ENCODE peak calls at places on chromosomes 13 and 19, in nine cellular contexts. S, O, V, C, B, G, M, X and A are unnamed samples.

GRCh38 chr19:7871530-7872305 is 2.5 kb downstream of the PRR36 start:
- DNase-seq in C (peak), S (peak), X (peak), O (peak), B (peak), V (no peak), M (peak), G (peak), A (peak)

GRCh38 chr13:83498486-83499190 is 383.6 kb downstream of the SLITRK1 start:
- DNase-seq in M (no peak), C (no peak), O (no peak), X (no peak), S (no peak), V (no peak), B (peak), G (no peak), A (no peak)

GRCh38 chr19:43469160-43469480 is 3.7 kb upstream of the LYPD3 start:
- DNase-seq in G (no peak), C (no peak), V (no peak), S (no peak), X (no peak), B (no peak), M (no peak), O (no peak), A (no peak)

GRCh38 chr19:8593931-8594330 is 16.6 kb downstream of the ADAMTS10 start:
- DNase-seq in S (no peak), V (no peak), O (no peak), B (no peak), X (no peak), C (no peak), M (no peak), G (no peak), A (no peak)

GRCh38 chr13:40292108-40292507 is 374.3 kb downstream of the FOXO1 start:
- DNase-seq in G (peak), S (no peak), O (no peak), X (no peak), M (no peak), C (no peak), V (peak), B (no peak), A (no peak)

GRCh38 chr19:51345076-51345620 is 3.2 kb upstream of the VSIG10L start:
- DNase-seq in S (no peak), M (no peak), B (no peak), V (no peak), X (no peak), G (no peak), C (no peak), O (no peak), A (no peak)

GRCh38 chr13:44335463-44335862 is 38.2 kb upstream of the SERP2 start:
- DNase-seq in B (no peak), G (no peak), V (peak), M (no peak), X (no peak), S (no peak), O (no peak), C (no peak), A (peak)

GRCh38 chr19:45972081-45972943 is 1.4 kb downstream of the NOVA2 start:
- DNase-seq in V (no peak), O (no peak), C (no peak), X (no peak), B (no peak), M (no peak), G (peak), S (no peak), A (no peak)

GRCh38 chr19:35276706-35277281 is 5.5 kb upstream of the HAMP start:
- DNase-seq in V (no peak), G (no peak), M (no peak), O (no peak), B (no peak), S (no peak), C (no peak), X (no peak), A (no peak)

GRCh38 chr13:97130201-97130600 is 91.9 kb upstream of the MBNL2 start:
- DNase-seq in G (no peak), O (no peak), B (no peak), M (no peak), S (no peak), X (no peak), V (no peak), C (no peak), A (no peak)

GRCh38 chr13:110637747-110638146 is 22.4 kb downstream of the NAXD start:
- DNase-seq in G (no peak), X (no peak), V (no peak), S (no peak), C (no peak), M (no peak), O (no peak), B (no peak), A (no peak)

GRCh38 chr13:112450118-112450517 is 74.0 kb downstream of the SPACA7 start:
- DNase-seq in B (no peak), O (no peak), G (no peak), X (no peak), S (no peak), C (no peak), M (no peak), V (no peak), A (no peak)

GRCh38 chr19:8526345-8527062 is 12.5 kb upstream of the ZNF414 start:
- DNase-seq in G (peak), B (peak), O (peak), C (peak), X (peak), V (peak), S (peak), M (peak), A (no peak)

GRCh38 chr19:54431255-54431838 is 16.1 kb downstream of the TTYH1 start:
- DNase-seq in S (no peak), O (peak), G (peak), B (no peak), V (no peak), M (peak), C (peak), X (peak), A (no peak)

GRCh38 chr19:18397242-18398202 is at the start of gene LRRC25:
- DNase-seq in B (no peak), O (no peak), C (no peak), X (peak), M (no peak), G (peak), V (no peak), S (no peak), A (no peak)

GRCh38 chr13:76672422-76672821 is 213.8 kb downstream of the KCTD12 start:
- DNase-seq in M (peak), X (no peak), V (no peak), B (no peak), S (no peak), G (no peak), O (no peak), C (no peak), A (peak)

GRCh38 chr19:46533085-46534081 is 37.7 kb upstream of the PNMA8B start:
- DNase-seq in O (no peak), M (no peak), C (no peak), B (no peak), G (no peak), V (no peak), X (no peak), S (no peak), A (no peak)

GRCh38 chr13:95137096-95137495 is 164.2 kb downstream of the ABCC4 start:
- DNase-seq in G (no peak), V (peak), M (no peak), S (no peak), X (no peak), C (no peak), O (no peak), B (no peak), A (no peak)

GRCh38 chr13:22103046-22103445 is 432.2 kb downstream of the FGF9 start:
- DNase-seq in O (no peak), M (no peak), B (no peak), C (no peak), X (no peak), S (no peak), V (no peak), G (no peak), A (no peak)

GRCh38 chr19:41588497-41589209 is 12.7 kb downstream of the CEACAM21 start:
- DNase-seq in B (peak), M (no peak), G (no peak), V (peak), S (no peak), X (no peak), O (no peak), C (no peak), A (no peak)

GRCh38 chr13:22194106-22194810 is 523.4 kb downstream of the FGF9 start:
- DNase-seq in M (peak), C (no peak), S (no peak), X (no peak), B (no peak), V (peak), O (no peak), G (peak), A (no peak)

GRCh38 chr13:114069376-114070097 is 62.9 kb downstream of the RASA3 start:
- DNase-seq in M (peak), O (no peak), S (peak), X (peak), V (no peak), B (no peak), C (peak), G (no peak), A (no peak)

GRCh38 chr19:55158848-55159793 is 1.6 kb upstream of the TNNI3 start:
- DNase-seq in M (peak), B (peak), X (no peak), S (no peak), C (no peak), G (peak), V (no peak), O (no peak), A (peak)

GRCh38 chr19:10372698-10373097 is 7.7 kb downstream of the TYK2 start:
- DNase-seq in O (no peak), X (no peak), S (no peak), B (no peak), G (no peak), C (no peak), V (no peak), M (no peak), A (no peak)

GRCh38 chr13:98108330-98108729 is 34.6 kb upstream of the FARP1 start:
- DNase-seq in O (no peak), B (no peak), V (no peak), C (no peak), X (no peak), M (no peak), S (no peak), G (no peak), A (no peak)

GRCh38 chr13:107211073-107211472 is 643.1 kb upstream of the ARGLU1 start:
- DNase-seq in O (peak), C (peak), B (peak), V (no peak), X (peak), S (peak), M (peak), G (peak), A (peak)

GRCh38 chr19:51478381-51479285 is at the start of gene CEACAM18:
- DNase-seq in M (no peak), X (no peak), G (no peak), C (no peak), V (no peak), O (no peak), B (no peak), S (peak), A (no peak)

GRCh38 chr19:10544242-10544752 is 593 bp downstream of the ATG4D start:
- DNase-seq in V (no peak), M (peak), O (no peak), G (peak), X (peak), S (peak), B (no peak), C (peak), A (peak)

GRCh38 chr19:49339364-49340068 is 4.3 kb downstream of the CD37 start:
- DNase-seq in V (peak), C (peak), G (peak), B (no peak), O (no peak), X (peak), S (peak), M (peak), A (no peak)
- TF ChIP-seq POLR2A in V (no peak), C (peak), G (peak), B (no peak), O (no peak), X (peak), S (no peak), M (peak), A (no peak)

DNA sequence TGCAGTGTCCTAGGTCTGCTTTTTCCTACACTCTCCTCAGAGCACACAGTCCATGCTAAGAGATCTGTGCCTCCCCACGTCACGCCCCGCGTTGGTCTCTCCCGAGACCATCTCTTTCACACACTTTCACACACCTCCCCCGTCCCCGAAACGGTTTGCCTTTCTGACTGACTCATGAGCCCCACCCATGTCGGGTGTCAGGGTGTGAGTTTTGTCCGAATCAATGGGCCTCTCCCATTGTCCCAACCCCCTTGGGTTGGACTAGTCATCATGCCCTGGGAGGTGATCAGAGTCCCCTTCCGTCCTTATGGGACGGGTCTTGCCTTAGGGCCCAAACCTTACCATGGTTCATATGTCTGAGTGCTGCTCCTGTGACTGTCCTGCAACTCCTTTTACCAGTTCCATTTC is 214.0 kb upstream of the HTR2A start:
- DNase-seq in B (no peak), G (no peak), S (no peak), O (no peak), M (no peak), V (no peak), X (no peak), C (no peak), A (no peak)
- TF ChIP-seq POLR2A in B (no peak), G (no peak), S (no peak), O (no peak), M (no peak), V (no peak), X (no peak), C (no peak), A (no peak)

GRCh38 chr13:42152495-42152894 is 104.0 kb downstream of the DGKH start:
- DNase-seq in S (no peak), O (no peak), B (no peak), G (no peak), M (no peak), C (no peak), V (no peak), X (no peak), A (no peak)
- TF ChIP-seq POLR2A in S (no peak), O (no peak), B (no peak), G (no peak), M (no peak), C (no peak), V (no peak), X (no peak), A (no peak)

GRCh38 chr19:39403331-39404312 is 3.0 kb upstream of the ZFP36 start:
- DNase-seq in M (peak), X (peak), B (peak), O (peak), V (peak), G (peak), S (peak), C (peak), A (peak)
- TF ChIP-seq POLR2A in M (peak), X (peak), B (no peak), O (peak), V (peak), G (peak), S (peak), C (peak), A (peak)

DNA sequence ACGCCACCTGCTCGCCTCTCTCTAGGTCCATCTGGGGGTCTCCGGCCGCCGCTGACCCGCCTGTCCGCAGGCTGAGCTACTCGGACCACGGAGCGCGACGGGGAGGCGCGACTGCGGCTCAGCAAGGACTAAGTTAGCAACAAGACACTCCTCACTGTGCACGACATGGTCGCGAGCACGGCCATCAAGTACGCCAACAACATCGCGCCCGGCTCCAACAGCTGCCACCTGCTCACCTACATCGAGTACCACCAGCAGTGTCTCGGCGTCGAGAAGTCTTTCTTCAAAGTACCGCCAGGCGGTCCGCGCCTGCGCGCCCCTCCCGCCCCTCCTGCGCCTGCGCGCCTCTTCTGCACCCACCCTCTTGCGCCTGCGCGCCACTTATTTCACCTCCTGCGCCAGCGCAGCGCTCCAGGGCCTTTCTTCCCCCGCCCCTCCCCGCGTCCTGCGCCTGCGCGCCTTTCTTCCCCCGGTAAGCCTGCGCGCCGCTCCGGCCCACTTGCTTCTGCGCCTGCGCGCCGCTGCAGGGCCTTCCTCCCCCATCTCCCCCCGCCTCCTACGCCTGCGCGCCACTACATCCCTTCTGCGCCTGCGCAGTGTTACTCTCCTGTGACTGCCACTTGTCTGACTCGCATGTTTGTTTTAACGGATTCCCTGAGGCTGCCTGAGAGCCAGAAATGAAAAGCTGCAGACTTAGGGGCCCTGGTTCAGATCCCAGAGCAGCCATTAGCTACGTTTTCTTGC is 63.9 kb downstream of the ACSBG2 start:
- DNase-seq in V (peak), O (peak), C (peak), M (peak), S (peak), B (peak), G (peak), X (peak), A (peak)
- TF ChIP-seq POLR2A in V (no peak), O (peak), C (no peak), M (peak), S (peak), B (peak), G (peak), X (peak), A (peak)